ENCODE peak calls at places on chromosome 12, in seven cellular contexts. One of them, this sample, is unnamed.

GRCh38 chr12:14846878-14847580 is 3.7 kb upstream of the ART4 start:
- DNase-seq in A549: no peak
- DNase-seq in GDM1: no peak
- DNase-seq in stimulated activated CD4-positive, alpha-beta T cell treated with anti-CD3 and anti-CD28 coated beads, Interleukin-1b, Interleukin-23, amount 100 ng/mL, for 1 hour: no peak
- DNase-seq in fibroblast of pulmonary artery: no peak
- DNase-seq in stimulated activated CD8-positive, alpha-beta memory T cell treated with anti-CD3 and anti-CD28 coated beads, Interleukin-7, amount 100 ng/mL, for 1 hour: no peak
- DNase-seq in heart right ventricle: no peak
- DNase-seq in this sample: no peak

GRCh38 chr12:112463478-112463877 is 44.7 kb downstream of the PTPN11 start:
- DNase-seq in A549: no peak
- DNase-seq in heart right ventricle: no peak
- DNase-seq in fibroblast of pulmonary artery: no peak
- DNase-seq in GDM1: no peak
- DNase-seq in stimulated activated CD4-positive, alpha-beta T cell treated with anti-CD3 and anti-CD28 coated beads, Interleukin-1b, Interleukin-23, amount 100 ng/mL, for 1 hour: no peak
- DNase-seq in stimulated activated CD8-positive, alpha-beta memory T cell treated with anti-CD3 and anti-CD28 coated beads, Interleukin-7, amount 100 ng/mL, for 1 hour: no peak
- DNase-seq in this sample: no peak

GRCh38 chr12:113755098-113755497 is 211.0 kb downstream of the RBM19 start:
- DNase-seq in heart right ventricle: no peak
- DNase-seq in A549: no peak
- DNase-seq in GDM1: no peak
- DNase-seq in stimulated activated CD8-positive, alpha-beta memory T cell treated with anti-CD3 and anti-CD28 coated beads, Interleukin-7, amount 100 ng/mL, for 1 hour: no peak
- DNase-seq in fibroblast of pulmonary artery: no peak
- DNase-seq in stimulated activated CD4-positive, alpha-beta T cell treated with anti-CD3 and anti-CD28 coated beads, Interleukin-1b, Interleukin-23, amount 100 ng/mL, for 1 hour: no peak
- DNase-seq in this sample: no peak

GRCh38 chr12:40586823-40587222 is 105.4 kb upstream of the CNTN1 start:
- DNase-seq in stimulated activated CD4-positive, alpha-beta T cell treated with anti-CD3 and anti-CD28 coated beads, Interleukin-1b, Interleukin-23, amount 100 ng/mL, for 1 hour: no peak
- DNase-seq in A549: no peak
- DNase-seq in stimulated activated CD8-positive, alpha-beta memory T cell treated with anti-CD3 and anti-CD28 coated beads, Interleukin-7, amount 100 ng/mL, for 1 hour: no peak
- DNase-seq in heart right ventricle: no peak
- DNase-seq in fibroblast of pulmonary artery: no peak
- DNase-seq in GDM1: no peak
- DNase-seq in this sample: no peak

GRCh38 chr12:27841392-27841882 is 61.4 kb upstream of the MANSC4 start:
- DNase-seq in heart right ventricle: no peak
- DNase-seq in fibroblast of pulmonary artery: no peak
- DNase-seq in stimulated activated CD8-positive, alpha-beta memory T cell treated with anti-CD3 and anti-CD28 coated beads, Interleukin-7, amount 100 ng/mL, for 1 hour: no peak
- DNase-seq in stimulated activated CD4-positive, alpha-beta T cell treated with anti-CD3 and anti-CD28 coated beads, Interleukin-1b, Interleukin-23, amount 100 ng/mL, for 1 hour: no peak
- DNase-seq in GDM1: no peak
- DNase-seq in A549: no peak
- DNase-seq in this sample: no peak

GRCh38 chr12:32454075-32454474 is 54.7 kb downstream of the FGD4 start:
- DNase-seq in GDM1: no peak
- DNase-seq in fibroblast of pulmonary artery: peak
- DNase-seq in stimulated activated CD8-positive, alpha-beta memory T cell treated with anti-CD3 and anti-CD28 coated beads, Interleukin-7, amount 100 ng/mL, for 1 hour: no peak
- DNase-seq in A549: peak
- DNase-seq in stimulated activated CD4-positive, alpha-beta T cell treated with anti-CD3 and anti-CD28 coated beads, Interleukin-1b, Interleukin-23, amount 100 ng/mL, for 1 hour: no peak
- DNase-seq in heart right ventricle: no peak
- DNase-seq in this sample: no peak

GRCh38 chr12:116057356-116057755 is 220.1 kb downstream of the MED13L start:
- DNase-seq in heart right ventricle: no peak
- DNase-seq in fibroblast of pulmonary artery: no peak
- DNase-seq in stimulated activated CD8-positive, alpha-beta memory T cell treated with anti-CD3 and anti-CD28 coated beads, Interleukin-7, amount 100 ng/mL, for 1 hour: no peak
- DNase-seq in GDM1: no peak
- DNase-seq in stimulated activated CD4-positive, alpha-beta T cell treated with anti-CD3 and anti-CD28 coated beads, Interleukin-1b, Interleukin-23, amount 100 ng/mL, for 1 hour: no peak
- DNase-seq in A549: no peak
- DNase-seq in this sample: no peak

GRCh38 chr12:62285284-62285683 is 25.1 kb downstream of the USP15 start:
- DNase-seq in stimulated activated CD4-positive, alpha-beta T cell treated with anti-CD3 and anti-CD28 coated beads, Interleukin-1b, Interleukin-23, amount 100 ng/mL, for 1 hour: no peak
- DNase-seq in stimulated activated CD8-positive, alpha-beta memory T cell treated with anti-CD3 and anti-CD28 coated beads, Interleukin-7, amount 100 ng/mL, for 1 hour: no peak
- DNase-seq in fibroblast of pulmonary artery: no peak
- DNase-seq in A549: no peak
- DNase-seq in GDM1: no peak
- DNase-seq in heart right ventricle: no peak
- DNase-seq in this sample: no peak

GRCh38 chr12:14774944-14775651 is 28.2 kb downstream of the WBP11 start:
- DNase-seq in stimulated activated CD8-positive, alpha-beta memory T cell treated with anti-CD3 and anti-CD28 coated beads, Interleukin-7, amount 100 ng/mL, for 1 hour: no peak
- DNase-seq in A549: peak
- DNase-seq in heart right ventricle: peak
- DNase-seq in stimulated activated CD4-positive, alpha-beta T cell treated with anti-CD3 and anti-CD28 coated beads, Interleukin-1b, Interleukin-23, amount 100 ng/mL, for 1 hour: no peak
- DNase-seq in GDM1: no peak
- DNase-seq in fibroblast of pulmonary artery: peak
- DNase-seq in this sample: peak

GRCh38 chr12:25433024-25433423 is 120.1 kb downstream of the LMNTD1 start:
- DNase-seq in GDM1: no peak
- DNase-seq in stimulated activated CD4-positive, alpha-beta T cell treated with anti-CD3 and anti-CD28 coated beads, Interleukin-1b, Interleukin-23, amount 100 ng/mL, for 1 hour: no peak
- DNase-seq in A549: no peak
- DNase-seq in fibroblast of pulmonary artery: no peak
- DNase-seq in heart right ventricle: no peak
- DNase-seq in stimulated activated CD8-positive, alpha-beta memory T cell treated with anti-CD3 and anti-CD28 coated beads, Interleukin-7, amount 100 ng/mL, for 1 hour: no peak
- DNase-seq in this sample: no peak

GRCh38 chr12:3190101-3190500 is 112.9 kb downstream of the TSPAN9 start:
- DNase-seq in heart right ventricle: no peak
- DNase-seq in A549: no peak
- DNase-seq in stimulated activated CD8-positive, alpha-beta memory T cell treated with anti-CD3 and anti-CD28 coated beads, Interleukin-7, amount 100 ng/mL, for 1 hour: no peak
- DNase-seq in GDM1: no peak
- DNase-seq in stimulated activated CD4-positive, alpha-beta T cell treated with anti-CD3 and anti-CD28 coated beads, Interleukin-1b, Interleukin-23, amount 100 ng/mL, for 1 hour: no peak
- DNase-seq in fibroblast of pulmonary artery: no peak
- DNase-seq in this sample: no peak

GRCh38 chr12:132282950-132283771 is 46.2 kb downstream of the GALNT9 start:
- DNase-seq in stimulated activated CD4-positive, alpha-beta T cell treated with anti-CD3 and anti-CD28 coated beads, Interleukin-1b, Interleukin-23, amount 100 ng/mL, for 1 hour: no peak
- DNase-seq in GDM1: no peak
- DNase-seq in fibroblast of pulmonary artery: no peak
- DNase-seq in A549: no peak
- DNase-seq in stimulated activated CD8-positive, alpha-beta memory T cell treated with anti-CD3 and anti-CD28 coated beads, Interleukin-7, amount 100 ng/mL, for 1 hour: no peak
- DNase-seq in heart right ventricle: no peak
- DNase-seq in this sample: no peak

GRCh38 chr12:124456652-124457152 is 110.7 kb downstream of the NCOR2 start:
- DNase-seq in A549: no peak
- DNase-seq in stimulated activated CD8-positive, alpha-beta memory T cell treated with anti-CD3 and anti-CD28 coated beads, Interleukin-7, amount 100 ng/mL, for 1 hour: peak
- DNase-seq in stimulated activated CD4-positive, alpha-beta T cell treated with anti-CD3 and anti-CD28 coated beads, Interleukin-1b, Interleukin-23, amount 100 ng/mL, for 1 hour: no peak
- DNase-seq in heart right ventricle: peak
- DNase-seq in fibroblast of pulmonary artery: no peak
- DNase-seq in GDM1: peak
- DNase-seq in this sample: peak

GRCh38 chr12:86634706-86635410 is 378.7 kb upstream of the MGAT4C start:
- DNase-seq in GDM1: no peak
- DNase-seq in A549: no peak
- DNase-seq in fibroblast of pulmonary artery: peak
- DNase-seq in stimulated activated CD4-positive, alpha-beta T cell treated with anti-CD3 and anti-CD28 coated beads, Interleukin-1b, Interleukin-23, amount 100 ng/mL, for 1 hour: no peak
- DNase-seq in heart right ventricle: no peak
- DNase-seq in stimulated activated CD8-positive, alpha-beta memory T cell treated with anti-CD3 and anti-CD28 coated beads, Interleukin-7, amount 100 ng/mL, for 1 hour: no peak
- DNase-seq in this sample: no peak

GRCh38 chr12:124188059-124188458 is 106.8 kb upstream of the RFLNA start:
- DNase-seq in fibroblast of pulmonary artery: no peak
- DNase-seq in stimulated activated CD8-positive, alpha-beta memory T cell treated with anti-CD3 and anti-CD28 coated beads, Interleukin-7, amount 100 ng/mL, for 1 hour: no peak
- DNase-seq in A549: no peak
- DNase-seq in heart right ventricle: no peak
- DNase-seq in GDM1: no peak
- DNase-seq in stimulated activated CD4-positive, alpha-beta T cell treated with anti-CD3 and anti-CD28 coated beads, Interleukin-1b, Interleukin-23, amount 100 ng/mL, for 1 hour: no peak
- DNase-seq in this sample: no peak

GRCh38 chr12:94263905-94264655 is 115.7 kb downstream of the PLXNC1 start:
- DNase-seq in stimulated activated CD8-positive, alpha-beta memory T cell treated with anti-CD3 and anti-CD28 coated beads, Interleukin-7, amount 100 ng/mL, for 1 hour: no peak
- DNase-seq in GDM1: no peak
- DNase-seq in heart right ventricle: no peak
- DNase-seq in A549: no peak
- DNase-seq in stimulated activated CD4-positive, alpha-beta T cell treated with anti-CD3 and anti-CD28 coated beads, Interleukin-1b, Interleukin-23, amount 100 ng/mL, for 1 hour: no peak
- DNase-seq in fibroblast of pulmonary artery: no peak
- DNase-seq in this sample: no peak

GRCh38 chr12:55974308-55974724 is 438 bp downstream of the RAB5B start:
- DNase-seq in A549: peak
- DNase-seq in GDM1: no peak
- DNase-seq in stimulated activated CD8-positive, alpha-beta memory T cell treated with anti-CD3 and anti-CD28 coated beads, Interleukin-7, amount 100 ng/mL, for 1 hour: no peak
- DNase-seq in stimulated activated CD4-positive, alpha-beta T cell treated with anti-CD3 and anti-CD28 coated beads, Interleukin-1b, Interleukin-23, amount 100 ng/mL, for 1 hour: peak
- DNase-seq in heart right ventricle: no peak
- DNase-seq in fibroblast of pulmonary artery: peak
- DNase-seq in this sample: peak

GRCh38 chr12:119666900-119667576 is 895 bp upstream of the PRKAB1 start:
- DNase-seq in A549: no peak
- DNase-seq in stimulated activated CD8-positive, alpha-beta memory T cell treated with anti-CD3 and anti-CD28 coated beads, Interleukin-7, amount 100 ng/mL, for 1 hour: no peak
- DNase-seq in GDM1: no peak
- DNase-seq in stimulated activated CD4-positive, alpha-beta T cell treated with anti-CD3 and anti-CD28 coated beads, Interleukin-1b, Interleukin-23, amount 100 ng/mL, for 1 hour: no peak
- DNase-seq in fibroblast of pulmonary artery: no peak
- DNase-seq in heart right ventricle: no peak
- DNase-seq in this sample: no peak

GRCh38 chr12:123384318-123384993 is 524 bp downstream of the KMT5A start:
- DNase-seq in GDM1: no peak
- DNase-seq in stimulated activated CD8-positive, alpha-beta memory T cell treated with anti-CD3 and anti-CD28 coated beads, Interleukin-7, amount 100 ng/mL, for 1 hour: no peak
- DNase-seq in heart right ventricle: no peak
- DNase-seq in A549: no peak
- DNase-seq in fibroblast of pulmonary artery: no peak
- DNase-seq in stimulated activated CD4-positive, alpha-beta T cell treated with anti-CD3 and anti-CD28 coated beads, Interleukin-1b, Interleukin-23, amount 100 ng/mL, for 1 hour: no peak
- DNase-seq in this sample: no peak

GRCh38 chr12:109760930-109761630 is 47.5 kb downstream of the FAM222A start:
- DNase-seq in heart right ventricle: no peak
- DNase-seq in fibroblast of pulmonary artery: no peak
- DNase-seq in GDM1: no peak
- DNase-seq in stimulated activated CD4-positive, alpha-beta T cell treated with anti-CD3 and anti-CD28 coated beads, Interleukin-1b, Interleukin-23, amount 100 ng/mL, for 1 hour: no peak
- DNase-seq in stimulated activated CD8-positive, alpha-beta memory T cell treated with anti-CD3 and anti-CD28 coated beads, Interleukin-7, amount 100 ng/mL, for 1 hour: no peak
- DNase-seq in A549: no peak
- DNase-seq in this sample: no peak

GRCh38 chr12:51077930-51078329 is 5.5 kb downstream of the CSRNP2 start:
- DNase-seq in stimulated activated CD4-positive, alpha-beta T cell treated with anti-CD3 and anti-CD28 coated beads, Interleukin-1b, Interleukin-23, amount 100 ng/mL, for 1 hour: no peak
- DNase-seq in heart right ventricle: peak
- DNase-seq in GDM1: no peak
- DNase-seq in fibroblast of pulmonary artery: no peak
- DNase-seq in stimulated activated CD8-positive, alpha-beta memory T cell treated with anti-CD3 and anti-CD28 coated beads, Interleukin-7, amount 100 ng/mL, for 1 hour: no peak
- DNase-seq in A549: no peak
- DNase-seq in this sample: no peak

GRCh38 chr12:111367661-111368221 is 1.2 kb downstream of the PHETA1 start:
- DNase-seq in heart right ventricle: no peak
- DNase-seq in GDM1: no peak
- DNase-seq in fibroblast of pulmonary artery: peak
- DNase-seq in stimulated activated CD8-positive, alpha-beta memory T cell treated with anti-CD3 and anti-CD28 coated beads, Interleukin-7, amount 100 ng/mL, for 1 hour: no peak
- DNase-seq in stimulated activated CD4-positive, alpha-beta T cell treated with anti-CD3 and anti-CD28 coated beads, Interleukin-1b, Interleukin-23, amount 100 ng/mL, for 1 hour: no peak
- DNase-seq in A549: no peak
- DNase-seq in this sample: no peak

GRCh38 chr12:10086387-10086786 is 12.4 kb downstream of the CLEC1A start:
- DNase-seq in stimulated activated CD4-positive, alpha-beta T cell treated with anti-CD3 and anti-CD28 coated beads, Interleukin-1b, Interleukin-23, amount 100 ng/mL, for 1 hour: no peak
- DNase-seq in stimulated activated CD8-positive, alpha-beta memory T cell treated with anti-CD3 and anti-CD28 coated beads, Interleukin-7, amount 100 ng/mL, for 1 hour: no peak
- DNase-seq in heart right ventricle: no peak
- DNase-seq in GDM1: no peak
- DNase-seq in A549: no peak
- DNase-seq in fibroblast of pulmonary artery: no peak
- DNase-seq in this sample: no peak

GRCh38 chr12:52229836-52230343 is 3.2 kb upstream of the KRT7 start:
- DNase-seq in fibroblast of pulmonary artery: no peak
- DNase-seq in GDM1: no peak
- DNase-seq in stimulated activated CD4-positive, alpha-beta T cell treated with anti-CD3 and anti-CD28 coated beads, Interleukin-1b, Interleukin-23, amount 100 ng/mL, for 1 hour: no peak
- DNase-seq in stimulated activated CD8-positive, alpha-beta memory T cell treated with anti-CD3 and anti-CD28 coated beads, Interleukin-7, amount 100 ng/mL, for 1 hour: no peak
- DNase-seq in A549: no peak
- DNase-seq in heart right ventricle: no peak
- DNase-seq in this sample: no peak

GRCh38 chr12:122080149-122081107 is 1.9 kb downstream of the MLXIP start:
- DNase-seq in stimulated activated CD8-positive, alpha-beta memory T cell treated with anti-CD3 and anti-CD28 coated beads, Interleukin-7, amount 100 ng/mL, for 1 hour: no peak
- DNase-seq in GDM1: peak
- DNase-seq in stimulated activated CD4-positive, alpha-beta T cell treated with anti-CD3 and anti-CD28 coated beads, Interleukin-1b, Interleukin-23, amount 100 ng/mL, for 1 hour: no peak
- DNase-seq in heart right ventricle: peak
- DNase-seq in fibroblast of pulmonary artery: peak
- DNase-seq in A549: peak
- DNase-seq in this sample: no peak

GRCh38 chr12:45259732-45260480 is 44.0 kb downstream of the ANO6 start:
- DNase-seq in stimulated activated CD8-positive, alpha-beta memory T cell treated with anti-CD3 and anti-CD28 coated beads, Interleukin-7, amount 100 ng/mL, for 1 hour: no peak
- DNase-seq in stimulated activated CD4-positive, alpha-beta T cell treated with anti-CD3 and anti-CD28 coated beads, Interleukin-1b, Interleukin-23, amount 100 ng/mL, for 1 hour: no peak
- DNase-seq in fibroblast of pulmonary artery: peak
- DNase-seq in GDM1: no peak
- DNase-seq in A549: no peak
- DNase-seq in heart right ventricle: no peak
- DNase-seq in this sample: no peak

GRCh38 chr12:1606021-1606622 is 11.7 kb upstream of the FBXL14 start:
- DNase-seq in fibroblast of pulmonary artery: peak
- DNase-seq in stimulated activated CD8-positive, alpha-beta memory T cell treated with anti-CD3 and anti-CD28 coated beads, Interleukin-7, amount 100 ng/mL, for 1 hour: no peak
- DNase-seq in GDM1: no peak
- DNase-seq in stimulated activated CD4-positive, alpha-beta T cell treated with anti-CD3 and anti-CD28 coated beads, Interleukin-1b, Interleukin-23, amount 100 ng/mL, for 1 hour: peak
- DNase-seq in A549: peak
- DNase-seq in heart right ventricle: peak
- DNase-seq in this sample: peak

GRCh38 chr12:91383106-91383505 is 200.5 kb upstream of the DCN start:
- DNase-seq in A549: no peak
- DNase-seq in stimulated activated CD4-positive, alpha-beta T cell treated with anti-CD3 and anti-CD28 coated beads, Interleukin-1b, Interleukin-23, amount 100 ng/mL, for 1 hour: no peak
- DNase-seq in stimulated activated CD8-positive, alpha-beta memory T cell treated with anti-CD3 and anti-CD28 coated beads, Interleukin-7, amount 100 ng/mL, for 1 hour: no peak
- DNase-seq in fibroblast of pulmonary artery: peak
- DNase-seq in GDM1: no peak
- DNase-seq in heart right ventricle: no peak
- DNase-seq in this sample: no peak

GRCh38 chr12:19695244-19696098 is 256.2 kb downstream of the AEBP2 start:
- DNase-seq in heart right ventricle: no peak
- DNase-seq in stimulated activated CD8-positive, alpha-beta memory T cell treated with anti-CD3 and anti-CD28 coated beads, Interleukin-7, amount 100 ng/mL, for 1 hour: no peak
- DNase-seq in stimulated activated CD4-positive, alpha-beta T cell treated with anti-CD3 and anti-CD28 coated beads, Interleukin-1b, Interleukin-23, amount 100 ng/mL, for 1 hour: no peak
- DNase-seq in GDM1: no peak
- DNase-seq in fibroblast of pulmonary artery: no peak
- DNase-seq in A549: no peak
- DNase-seq in this sample: no peak

GRCh38 chr12:38878986-38879385 is 26.4 kb downstream of the CPNE8 start:
- DNase-seq in stimulated activated CD4-positive, alpha-beta T cell treated with anti-CD3 and anti-CD28 coated beads, Interleukin-1b, Interleukin-23, amount 100 ng/mL, for 1 hour: no peak
- DNase-seq in stimulated activated CD8-positive, alpha-beta memory T cell treated with anti-CD3 and anti-CD28 coated beads, Interleukin-7, amount 100 ng/mL, for 1 hour: no peak
- DNase-seq in fibroblast of pulmonary artery: no peak
- DNase-seq in A549: no peak
- DNase-seq in heart right ventricle: no peak
- DNase-seq in GDM1: no peak
- DNase-seq in this sample: no peak